ENCODE peak calls at places on chromosomes 6 and 20, in four cellular contexts. One of them, this sample, is unnamed.

GRCh38 chr6:25882066-25882496 is 8.0 kb upstream of the SLC17A3 start:
- DNase-seq in AG09319: no peak
- DNase-seq in mucosa of descending colon: no peak
- DNase-seq in midbrain: no peak
- DNase-seq in this sample: peak

GRCh38 chr20:33064572-33065287 is 11.0 kb downstream of the BPIFB3 start:
- DNase-seq in mucosa of descending colon: no peak
- DNase-seq in midbrain: no peak
- DNase-seq in AG09319: no peak
- DNase-seq in this sample: no peak

GRCh38 chr6:47905717-47906116 is 123.9 kb downstream of the OPN5 start:
- DNase-seq in AG09319: no peak
- DNase-seq in midbrain: no peak
- DNase-seq in mucosa of descending colon: no peak
- DNase-seq in this sample: no peak

GRCh38 chr6:118495639-118496296 is 52.3 kb upstream of the PLN start:
- DNase-seq in AG09319: no peak
- DNase-seq in midbrain: no peak
- DNase-seq in mucosa of descending colon: no peak
- DNase-seq in this sample: no peak

GRCh38 chr6:124487778-124488431 is 474.3 kb upstream of the RNF217 start:
- DNase-seq in mucosa of descending colon: no peak
- DNase-seq in midbrain: no peak
- DNase-seq in AG09319: no peak
- DNase-seq in this sample: no peak

GRCh38 chr20:22584630-22584921 is 204 bp upstream of the FOXA2 start:
- DNase-seq in mucosa of descending colon: peak
- DNase-seq in AG09319: no peak
- DNase-seq in midbrain: no peak
- DNase-seq in this sample: no peak

GRCh38 chr6:52098649-52099184 is 11.3 kb upstream of the PKHD1 start:
- DNase-seq in mucosa of descending colon: no peak
- DNase-seq in AG09319: no peak
- DNase-seq in midbrain: no peak
- DNase-seq in this sample: no peak

GRCh38 chr6:99882151-99882702 is 111.8 kb downstream of the MCHR2 start:
- DNase-seq in mucosa of descending colon: no peak
- DNase-seq in midbrain: no peak
- DNase-seq in AG09319: no peak
- DNase-seq in this sample: no peak

GRCh38 chr6:159089909-159090308 is 45.1 kb upstream of the TAGAP start:
- DNase-seq in midbrain: no peak
- DNase-seq in mucosa of descending colon: no peak
- DNase-seq in AG09319: no peak
- DNase-seq in this sample: no peak

GRCh38 chr6:107488174-107488874 is 1.6 kb upstream of the SOBP start:
- DNase-seq in midbrain: no peak
- DNase-seq in AG09319: no peak
- DNase-seq in mucosa of descending colon: no peak
- DNase-seq in this sample: peak

GRCh38 chr20:59141818-59142581 is 21.6 kb upstream of the ZNF831 start:
- DNase-seq in mucosa of descending colon: peak
- DNase-seq in AG09319: no peak
- DNase-seq in midbrain: no peak
- DNase-seq in this sample: no peak

GRCh38 chr20:63969851-63970713 is at the start of gene ZNF512B:
- DNase-seq in midbrain: peak
- DNase-seq in mucosa of descending colon: peak
- DNase-seq in AG09319: no peak
- DNase-seq in this sample: peak

This sample was measured in GM10248.